ENCODE peak calls at places on chromosomes 7 and 10, in six cellular contexts. G is cardiac muscle cell, H is Peyer's patch, L is AG09309, O is transverse colon, B is thoracic aorta. E is an unnamed sample.

GRCh38 chr7:27151341-27151944 is 940 bp downstream of the HOXA3 start:
- DNase-seq in B (no peak), H (no peak), O (no peak), G (no peak), L (no peak), E (peak)

GRCh38 chr7:42574693-42575084 is 337.2 kb downstream of the C7orf25 start:
- DNase-seq in B (no peak), G (peak), H (no peak), L (no peak), O (no peak), E (no peak)

GRCh38 chr7:47231081-47231480 is 350.8 kb downstream of the TNS3 start:
- DNase-seq in G (no peak), B (no peak), H (no peak), L (no peak), O (no peak), E (no peak)

GRCh38 chr7:45082031-45082830 is 6.5 kb downstream of the NACAD start:
- DNase-seq in L (no peak), G (peak), B (no peak), O (no peak), H (no peak), E (peak)

GRCh38 chr7:129149546-129149945 is 5.0 kb downstream of the TSPAN33 start:
- DNase-seq in B (no peak), O (no peak), H (no peak), G (no peak), L (no peak), E (no peak)

GRCh38 chr7:54339074-54339473 is 203.1 kb upstream of the VSTM2A start:
- DNase-seq in B (no peak), O (no peak), H (no peak), L (no peak), G (peak), E (no peak)

GRCh38 chr7:27764109-27764508 is 24.1 kb downstream of the TAX1BP1 start:
- DNase-seq in O (no peak), B (no peak), H (no peak), L (no peak), G (peak), E (no peak)

GRCh38 chr7:106418526-106418925 is 133.7 kb upstream of the NAMPT start:
- DNase-seq in H (no peak), G (peak), B (no peak), O (no peak), L (no peak), E (no peak)

GRCh38 chr10:99435986-99436633 is 5.7 kb upstream of the GOT1 start:
- DNase-seq in G (peak), O (no peak), B (no peak), L (no peak), H (no peak), E (no peak)

GRCh38 chr10:5071411-5072198 is 22.6 kb upstream of the AKR1C3 start:
- DNase-seq in O (peak), G (peak), L (peak), H (peak), B (peak), E (peak)

GRCh38 chr10:104937528-104937927 is 296.4 kb downstream of the SORCS3 start:
- DNase-seq in L (peak), H (no peak), B (no peak), G (no peak), O (no peak), E (peak)

GRCh38 chr7:24722386-24723177 is 34.7 kb downstream of the GSDME start:
- DNase-seq in G (peak), L (no peak), B (no peak), H (no peak), O (no peak), E (no peak)

GRCh38 chr7:26782501-26782900 is 81.9 kb downstream of the SKAP2 start:
- DNase-seq in L (no peak), G (no peak), H (no peak), B (no peak), O (no peak), E (no peak)

GRCh38 chr7:70498232-70498631 is 633.7 kb upstream of the GALNT17 start:
- DNase-seq in L (no peak), O (no peak), H (no peak), G (no peak), B (no peak), E (no peak)

GRCh38 chr7:27804139-27804538 is 64.2 kb downstream of the TAX1BP1 start:
- DNase-seq in H (no peak), L (no peak), B (no peak), O (no peak), G (no peak), E (no peak)

GRCh38 chr7:74365320-74366022 is 76.3 kb downstream of the CLIP2 start:
- DNase-seq in O (peak), G (peak), L (no peak), H (peak), B (peak), E (no peak)

GRCh38 chr7:25851332-25852248 is 300.4 kb upstream of the NFE2L3 start:
- DNase-seq in O (peak), L (no peak), B (peak), H (peak), G (peak), E (peak)

GRCh38 chr7:91265693-91266066 is 1.4 kb downstream of the FZD1 start:
- DNase-seq in L (no peak), H (peak), B (no peak), G (peak), O (peak), E (peak)

GRCh38 chr7:117949232-117949631 is 76.0 kb upstream of the CTTNBP2 start:
- DNase-seq in L (no peak), B (no peak), G (no peak), H (no peak), O (no peak), E (no peak)
- TF ChIP-seq CTCF in L (no peak), B (no peak), G (no peak), H (no peak), O (no peak), E (no peak)

GRCh38 chr10:128804411-128804810 is 662.6 kb upstream of the MGMT start:
- DNase-seq in G (no peak), H (no peak), O (no peak), L (no peak), B (no peak), E (no peak)
- TF ChIP-seq CTCF in G (no peak), H (no peak), O (no peak), L (no peak), B (no peak), E (no peak)

DNA sequence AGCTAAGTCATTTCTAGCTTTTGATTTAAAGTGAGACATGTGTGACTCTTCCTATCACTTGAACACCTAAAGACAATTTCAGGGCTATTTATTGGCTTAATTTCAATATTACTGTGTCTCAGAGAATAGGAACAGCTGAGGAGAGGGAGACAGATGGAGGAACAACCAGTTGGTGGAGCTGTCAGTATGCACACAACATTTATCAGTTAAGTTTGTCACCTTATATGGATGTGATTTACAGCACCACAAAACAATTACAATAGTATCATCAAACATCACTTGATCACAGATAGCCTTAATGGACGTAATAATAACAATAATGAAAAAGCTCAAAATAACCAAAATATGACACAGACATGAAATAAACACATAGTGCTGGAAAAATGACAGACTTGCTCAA is 129.6 kb downstream of the NPSR1 start:
- DNase-seq in O (no peak), B (no peak), H (no peak), G (no peak), L (no peak), E (no peak)
- TF ChIP-seq CTCF in O (no peak), B (no peak), H (no peak), G (no peak), L (no peak), E (no peak)

DNA sequence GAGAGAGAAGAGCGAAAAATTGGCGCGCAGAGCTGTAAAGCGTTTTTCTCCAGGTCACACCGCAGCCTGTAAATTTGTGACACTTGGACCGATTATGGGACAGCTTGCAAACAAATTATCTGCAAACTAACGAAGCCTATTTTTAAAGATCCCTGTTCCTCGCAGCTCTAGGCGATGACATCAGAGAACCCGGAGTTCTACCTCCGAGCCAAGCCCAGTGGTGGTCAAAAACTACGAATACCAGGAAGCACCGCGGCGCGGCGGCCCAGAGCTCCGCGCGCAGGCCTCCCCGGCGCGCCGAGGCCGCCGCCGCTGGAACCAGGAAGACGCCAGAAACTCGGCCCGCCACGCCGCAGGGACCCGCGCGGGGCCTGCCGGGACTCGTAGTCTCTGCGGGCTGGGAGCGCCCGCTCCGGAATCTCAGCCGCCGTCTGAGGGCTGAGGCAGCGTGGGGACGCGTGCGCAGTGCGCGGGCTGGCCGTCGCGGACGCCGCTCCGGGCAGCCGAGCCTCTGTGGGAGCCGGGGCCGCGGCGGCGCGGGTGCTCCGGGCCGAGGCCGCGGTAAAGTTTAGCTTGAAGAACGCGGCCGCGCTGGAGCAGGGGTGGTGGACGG is at the start of gene PLEKHA1:
- DNase-seq in O (peak), G (peak), L (peak), B (peak), H (peak), E (peak)
- TF ChIP-seq CTCF in O (no peak), G (no peak), L (no peak), B (peak), H (no peak), E (no peak)

DNA sequence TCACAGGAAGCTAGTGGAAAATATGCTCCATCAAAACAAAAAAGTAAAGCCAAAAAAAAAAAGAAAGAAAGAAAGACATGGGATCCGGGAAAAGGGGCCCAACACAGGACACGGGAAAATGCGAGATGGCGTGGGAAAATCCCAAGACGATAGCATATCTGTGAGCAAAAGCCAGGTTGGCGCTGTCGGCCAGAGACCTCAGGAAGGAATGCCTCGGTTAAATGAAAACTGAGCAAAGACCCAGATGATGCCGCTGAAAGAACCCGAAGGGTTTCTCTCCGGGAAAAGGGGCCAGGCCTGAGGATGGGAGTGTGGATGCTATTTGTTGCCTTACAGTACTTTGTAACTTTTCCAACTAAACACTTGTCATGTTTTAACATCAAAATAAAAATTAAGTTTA is 49.5 kb upstream of the PPP2R2D start:
- DNase-seq in L (no peak), H (peak), B (no peak), O (no peak), G (no peak), E (no peak)
- TF ChIP-seq CTCF in L (no peak), H (no peak), B (no peak), O (no peak), G (no peak), E (no peak)

DNA sequence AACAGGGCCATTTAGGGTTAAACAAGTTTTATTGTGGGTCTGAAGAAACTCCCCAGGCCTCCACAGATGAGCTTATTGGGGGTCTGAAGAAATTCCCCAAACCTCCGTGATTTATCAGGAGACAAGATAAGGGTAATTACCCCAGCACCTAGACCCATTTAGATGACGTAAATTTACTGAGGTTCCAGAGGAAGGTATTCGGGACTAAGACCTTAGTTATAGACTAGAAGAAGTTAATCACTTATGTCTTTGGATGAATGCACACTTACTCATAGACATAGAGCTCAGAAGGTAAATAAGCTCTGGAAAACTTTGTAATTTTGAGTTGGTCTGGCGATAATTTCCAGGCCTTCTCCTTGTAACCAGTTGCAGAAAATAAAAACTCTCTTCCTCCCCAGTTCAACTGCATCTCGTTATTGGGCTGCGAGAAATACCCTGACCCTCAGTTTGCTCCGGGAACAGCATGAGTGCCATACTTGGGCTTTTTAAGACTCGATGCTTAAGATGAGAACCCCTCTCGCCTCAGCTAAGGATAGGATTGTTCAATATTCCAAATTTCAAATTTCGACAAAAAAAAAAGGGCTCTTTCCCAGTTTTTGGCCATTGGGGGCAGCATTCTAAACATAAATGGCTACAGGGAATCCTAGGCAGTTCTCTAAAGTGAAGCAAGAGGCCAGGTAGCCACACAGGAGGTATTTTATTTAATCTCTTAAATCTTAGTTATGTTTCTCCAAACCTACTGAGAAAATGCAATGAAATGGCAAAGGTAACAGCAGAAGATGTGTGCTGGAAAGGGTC is 74.7 kb upstream of the PFKP start:
- DNase-seq in H (no peak), L (no peak), B (no peak), G (no peak), O (no peak), E (no peak)
- TF ChIP-seq CTCF in H (no peak), L (peak), B (no peak), G (peak), O (no peak), E (no peak)

DNA sequence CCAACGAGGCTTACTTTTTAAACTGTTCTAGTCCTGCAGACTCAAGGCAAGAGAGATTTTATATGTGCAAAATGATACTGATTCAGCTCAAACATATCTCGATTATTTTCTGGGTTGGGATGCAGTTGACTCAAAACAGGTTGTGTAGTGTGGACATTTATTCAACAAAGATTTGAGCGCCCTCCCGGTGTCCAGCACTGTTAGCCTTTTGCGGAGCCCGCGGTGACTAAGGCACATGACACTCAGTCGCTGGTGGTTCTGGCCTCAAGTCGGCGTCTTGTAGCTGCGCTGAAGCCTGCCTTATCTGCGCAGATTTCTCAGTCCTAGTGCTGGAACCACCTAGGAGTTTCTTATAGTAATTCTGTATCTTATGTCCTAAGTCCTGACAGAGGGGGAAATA is 938 bp upstream of the CADPS2 start:
- DNase-seq in O (peak), G (peak), L (peak), H (peak), B (peak), E (peak)
- TF ChIP-seq CTCF in O (no peak), G (peak), L (peak), H (peak), B (peak), E (no peak)

DNA sequence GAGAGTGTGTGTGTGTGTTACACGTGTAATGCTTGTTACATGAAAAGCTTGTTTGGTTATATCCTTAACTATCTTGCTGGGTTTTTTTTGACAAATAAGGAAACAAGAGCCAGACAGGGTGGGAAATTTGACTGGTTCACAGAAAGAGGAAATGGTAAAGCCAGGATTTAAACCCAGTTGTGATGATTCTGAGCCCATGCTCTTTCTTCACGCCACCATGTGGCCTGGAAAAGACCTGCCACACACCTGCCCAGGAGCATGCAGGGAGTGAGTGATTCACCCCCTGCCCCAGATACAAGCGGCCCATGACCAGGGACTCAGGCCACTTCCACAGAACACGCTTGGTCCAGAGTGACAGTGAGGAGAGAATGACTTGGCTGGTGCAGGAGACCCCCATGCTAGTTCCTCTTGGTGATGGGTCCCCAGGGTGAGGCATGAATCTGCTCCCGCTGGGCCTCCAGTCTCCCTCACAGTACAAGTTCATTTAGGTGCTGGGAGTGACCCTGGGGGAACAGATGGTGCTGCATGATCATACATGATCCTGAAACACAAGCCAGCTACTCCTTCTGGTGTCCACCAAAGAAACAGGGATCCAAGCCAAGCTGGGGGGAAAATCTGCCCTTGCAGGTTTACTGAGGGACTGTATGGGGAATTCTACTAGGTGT is 21.0 kb upstream of the EIF5AL1 start:
- DNase-seq in H (no peak), B (no peak), L (no peak), G (no peak), O (no peak), E (no peak)
- TF ChIP-seq CTCF in H (no peak), B (no peak), L (no peak), G (no peak), O (no peak), E (no peak)

GRCh38 chr10:54983255-54983654 is 182.2 kb upstream of the PCDH15 start:
- DNase-seq in B (no peak), O (no peak), H (no peak), G (no peak), L (no peak), E (no peak)

DNA sequence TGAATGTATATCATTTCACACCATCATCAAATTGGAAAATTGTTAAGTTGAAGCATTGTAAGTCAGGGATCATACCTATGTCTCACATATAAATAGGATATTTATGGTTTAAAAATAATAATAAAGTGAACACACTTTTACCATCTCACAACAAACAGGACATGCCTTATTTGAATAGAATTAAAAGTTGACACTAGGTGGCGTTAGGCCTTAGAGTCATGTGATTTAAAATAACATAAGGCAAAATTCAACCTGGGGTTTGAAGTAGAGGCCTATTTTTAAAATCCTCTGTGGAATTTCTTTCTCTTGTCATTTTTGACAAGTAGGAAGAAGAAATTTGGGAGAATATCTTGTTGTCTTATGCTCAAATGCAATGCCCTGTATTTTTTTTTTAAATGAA is 184.7 kb upstream of the PCDH15 start:
- DNase-seq in B (no peak), L (no peak), H (no peak), O (no peak), G (no peak), E (no peak)
- TF ChIP-seq CTCF in B (no peak), L (no peak), H (peak), O (peak), G (peak), E (no peak)

GRCh38 chr7:143321734-143322133 is 5.8 kb downstream of the CLCN1 start:
- DNase-seq in L (no peak), H (peak), G (no peak), O (peak), B (no peak), E (no peak)
- TF ChIP-seq CTCF in L (peak), H (peak), G (peak), O (no peak), B (no peak), E (no peak)

E was measured in pancreas.